ENCODE peak calls at places on chromosomes 16 and 17, in nine cellular contexts. O is IMR-90, Y is sigmoid colon, Z is uterus, W is adrenal gland, C is HCT116, F is A549, P is stomach, V is Peyer's patch. D is an unnamed sample.

GRCh38 chr16:2432801-2433505 is 3.7 kb downstream of the CCNF start:
- DNase-seq in O (no peak), Y (no peak), Z (no peak), W (no peak), C (no peak), F (no peak), P (no peak), V (no peak), D (no peak)

GRCh38 chr16:84387021-84387420 is 18.7 kb downstream of the ATP2C2 start:
- DNase-seq in O (no peak), Y (no peak), Z (no peak), W (no peak), C (no peak), F (no peak), P (no peak), V (no peak), D (peak; percentile 32)

GRCh38 chr17:43212641-43213490 is 1.2 kb downstream of the TMEM106A start:
- DNase-seq in O (no peak), Y (no peak), Z (no peak), W (no peak), C (no peak), F (no peak), P (no peak), V (no peak), D (no peak)

GRCh38 chr17:78789663-78790181 is 7.6 kb upstream of the CYTH1 start:
- DNase-seq in O (peak; percentile 89), Y (peak; percentile 87), Z (no peak), W (peak; percentile 59), C (no peak), F (no peak), P (peak; percentile 90), V (no peak), D (peak; percentile 95)

GRCh38 chr17:36703860-36704266 is 102.5 kb downstream of the MRM1 start:
- DNase-seq in O (peak; percentile 11), Y (no peak), Z (peak; percentile 24), W (peak; percentile 38), C (no peak), F (peak; percentile 22), P (no peak), V (peak; percentile 63), D (peak; percentile 57)

GRCh38 chr16:55539049-55539448 is 27.4 kb upstream of the CAPNS2 start:
- DNase-seq in O (peak; percentile 65), Y (no peak), Z (no peak), W (no peak), C (no peak), F (no peak), P (no peak), V (no peak), D (no peak)

GRCh38 chr17:1629647-1630310 is 1.1 kb upstream of the SLC43A2 start:
- DNase-seq in O (peak; percentile 33), Y (peak; percentile 80), Z (no peak), W (no peak), C (peak; percentile 29), F (peak; percentile 73), P (peak; percentile 84), V (peak; percentile 86), D (peak; percentile 47)

GRCh38 chr16:89696598-89697128 is 4.8 kb downstream of the SPATA2L start:
- DNase-seq in O (no peak), Y (no peak), Z (no peak), W (no peak), C (no peak), F (no peak), P (no peak), V (peak; percentile 50), D (no peak)

GRCh38 chr17:42512246-42512645 is 23.8 kb upstream of the NAGLU start:
- DNase-seq in O (no peak), Y (peak; percentile 51), Z (no peak), W (no peak), C (no peak), F (no peak), P (no peak), V (no peak), D (no peak)

GRCh38 chr17:75487351-75488070 is 27.8 kb downstream of the CASKIN2 start:
- DNase-seq in O (no peak), Y (peak; percentile 64), Z (no peak), W (no peak), C (no peak), F (no peak), P (no peak), V (no peak), D (no peak)

GRCh38 chr17:27549251-27549919 is 81.6 kb upstream of the LGALS9 start:
- DNase-seq in O (no peak), Y (no peak), Z (no peak), W (peak; percentile 80), C (no peak), F (no peak), P (peak; percentile 70), V (no peak), D (peak; percentile 81)
- TF ChIP-seq CTCF in O (no peak), Y (no peak), Z (no peak), W (no peak), C (no peak), F (no peak), P (no peak), V (no peak), D (no peak)

GRCh38 chr16:24853830-24854229 is 8.1 kb downstream of the SLC5A11 start:
- DNase-seq in O (peak; percentile 66), Y (peak; percentile 70), Z (peak; percentile 27), W (peak; percentile 29), C (no peak), F (peak; percentile 86), P (no peak), V (no peak), D (no peak)

GRCh38 chr16:24854607-24855171 is 8.9 kb downstream of the SLC5A11 start:
- DNase-seq in O (no peak), Y (peak; percentile 25), Z (no peak), W (no peak), C (no peak), F (peak; percentile 61), P (no peak), V (no peak), D (no peak)

GRCh38 chr16:24852281-24852721 is 6.5 kb downstream of the SLC5A11 start:
- DNase-seq in O (no peak), Y (peak; percentile 56), Z (no peak), W (no peak), C (no peak), F (peak; percentile 80), P (no peak), V (no peak), D (no peak)

GRCh38 chr16:24851700-24852099 is 5.9 kb downstream of the SLC5A11 start:
- DNase-seq in O (peak; percentile 75), Y (no peak), Z (no peak), W (no peak), C (no peak), F (peak; percentile 63), P (no peak), V (no peak), D (no peak)

GRCh38 chr16:24853169-24853824 is 7.5 kb downstream of the SLC5A11 start:
- DNase-seq in O (no peak), Y (no peak), Z (no peak), W (no peak), C (no peak), F (no peak), P (no peak), V (no peak), D (no peak)
- H3K4me1 ChIP-seq in O (peaks cover 12% of the 10 kb centered on the region), Y (peaks cover 25% of the 10 kb centered on the region), Z (no peaks in the 10 kb centered on the region), W (peaks cover 4% of the 10 kb centered on the region), C (peaks cover 48% of the 10 kb centered on the region), F (peaks cover 76% of the 10 kb centered on the region), P (peaks cover 4% of the 10 kb centered on the region), V (no peaks in the 10 kb centered on the region), D (no peaks in the 10 kb centered on the region)

DNA sequence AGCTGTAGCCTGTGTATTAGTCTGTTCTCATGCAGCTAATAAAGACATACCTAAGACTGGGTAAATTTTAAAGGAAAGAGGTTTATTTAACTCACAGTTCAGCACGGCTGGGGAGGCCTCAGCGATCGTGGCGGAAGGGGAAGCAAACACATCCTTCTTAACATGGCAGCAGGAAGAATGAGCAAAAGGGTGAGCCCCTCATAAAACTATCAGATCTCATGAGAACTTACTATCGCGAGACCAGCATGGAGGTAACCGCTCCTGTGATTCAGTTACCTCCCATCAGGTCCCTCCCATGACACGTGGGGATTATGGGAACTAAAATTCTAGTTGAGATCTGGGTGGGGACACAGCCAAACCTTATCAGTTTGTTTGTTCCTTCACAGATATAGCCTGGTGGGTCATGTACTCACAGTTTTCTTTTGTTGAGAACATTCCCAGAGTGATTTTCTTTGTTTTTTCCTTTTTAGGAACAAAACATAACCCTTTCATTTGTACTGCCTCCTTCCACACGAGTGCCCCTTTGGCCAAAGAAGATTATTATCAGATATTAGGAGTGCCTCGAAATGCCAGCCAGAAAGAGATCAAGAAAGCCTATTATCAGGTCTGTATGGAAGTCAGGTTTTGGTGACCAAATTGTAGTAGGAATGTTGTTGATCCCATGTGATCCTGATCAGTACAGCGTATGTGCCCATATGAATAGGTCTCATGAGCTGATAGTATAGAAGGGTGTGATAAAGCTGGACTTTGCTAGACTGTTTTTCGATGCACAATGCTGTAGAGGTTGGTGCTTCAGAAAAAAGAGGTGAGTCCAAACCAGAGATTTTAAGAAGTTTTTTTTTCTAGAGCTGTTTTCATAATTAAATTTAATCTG is 8.5 kb downstream of the DNAJA3 start:
- DNase-seq in O (no peak), Y (no peak), Z (no peak), W (no peak), C (no peak), F (no peak), P (no peak), V (no peak), D (no peak)
- TF ChIP-seq POLR2A in O (no peak), Y (no peak), Z (no peak), W (no peak), C (no peak), F (no peak), P (no peak), V (no peak), D (no peak)

GRCh38 chr17:55158439-55158838 is 106.3 kb upstream of the HLF start:
- DNase-seq in O (no peak), Y (no peak), Z (no peak), W (no peak), C (no peak), F (peak; percentile 10), P (no peak), V (no peak), D (no peak)

GRCh38 chr17:55160501-55160900 is 104.3 kb upstream of the HLF start:
- DNase-seq in O (peak; percentile 4), Y (no peak), Z (no peak), W (no peak), C (no peak), F (no peak), P (no peak), V (no peak), D (no peak)

GRCh38 chr17:55157165-55157564 is 107.6 kb upstream of the HLF start:
- DNase-seq in O (peak; percentile 53), Y (no peak), Z (no peak), W (no peak), C (no peak), F (no peak), P (no peak), V (no peak), D (peak; percentile 60)

GRCh38 chr17:55161935-55162555 is 102.7 kb upstream of the HLF start:
- DNase-seq in O (peak; percentile 95), Y (no peak), Z (no peak), W (no peak), C (peak; percentile 94), F (peak; percentile 56), P (no peak), V (no peak), D (no peak)

GRCh38 chr17:55159251-55159650 is 105.5 kb upstream of the HLF start:
- DNase-seq in O (peak; percentile 58), Y (no peak), Z (no peak), W (no peak), C (no peak), F (no peak), P (no peak), V (no peak), D (no peak)
- TF ChIP-seq CTCF in O (no peak), Y (no peak), Z (no peak), W (no peak), C (no peak), F (no peak), P (no peak), V (no peak), D (no peak)

GRCh38 chr17:57366558-57367351 is 110.4 kb downstream of the MSI2 start:
- DNase-seq in O (no peak), Y (no peak), Z (no peak), W (no peak), C (no peak), F (peak; percentile 62), P (peak; percentile 72), V (peak; percentile 5), D (no peak)
- H3K4me1 ChIP-seq in O (peaks cover 13% of the 10 kb centered on the region), Y (no peaks in the 10 kb centered on the region), Z (no peaks in the 10 kb centered on the region), W (peaks cover 22% of the 10 kb centered on the region), C (peaks cover 36% of the 10 kb centered on the region), F (peaks cover 79% of the 10 kb centered on the region), P (peaks cover 33% of the 10 kb centered on the region), V (no peaks in the 10 kb centered on the region), D (peaks cover 34% of the 10 kb centered on the region)

D was measured in thyroid gland.